ENCODE peak calls at places on chromosomes 16 and 17, in five cellular contexts. One of them, this sample, is unnamed.

GRCh38 chr16:82699711-82700495 is 73.1 kb downstream of the CDH13 start:
- DNase-seq in AG10803: peak
- DNase-seq in Calu3: no peak
- DNase-seq in type B pancreatic cell: no peak
- DNase-seq in GM23338: no peak
- DNase-seq in this sample: no peak

GRCh38 chr17:33209671-33210070 is 83.4 kb downstream of the ASIC2 start:
- DNase-seq in AG10803: no peak
- DNase-seq in Calu3: no peak
- DNase-seq in type B pancreatic cell: no peak
- DNase-seq in GM23338: no peak
- DNase-seq in this sample: no peak

GRCh38 chr17:19645608-19646250 is 2.8 kb upstream of the ALDH3A2 start:
- DNase-seq in AG10803: no peak
- DNase-seq in Calu3: no peak
- DNase-seq in type B pancreatic cell: no peak
- DNase-seq in GM23338: peak
- DNase-seq in this sample: peak

GRCh38 chr17:28506763-28507487 is 777 bp downstream of the FOXN1 start:
- DNase-seq in AG10803: no peak
- DNase-seq in Calu3: no peak
- DNase-seq in type B pancreatic cell: no peak
- DNase-seq in GM23338: no peak
- DNase-seq in this sample: no peak

GRCh38 chr17:78764871-78765270 is 17.2 kb downstream of the CYTH1 start:
- DNase-seq in AG10803: no peak
- DNase-seq in Calu3: no peak
- DNase-seq in type B pancreatic cell: no peak
- DNase-seq in GM23338: no peak
- DNase-seq in this sample: no peak

GRCh38 chr17:10021239-10021638 is 116.2 kb upstream of the RCVRN start:
- DNase-seq in AG10803: peak
- DNase-seq in Calu3: no peak
- DNase-seq in type B pancreatic cell: no peak
- DNase-seq in GM23338: no peak
- DNase-seq in this sample: peak

GRCh38 chr17:46982577-46982976 is 3.5 kb upstream of the RPRML start:
- DNase-seq in AG10803: no peak
- DNase-seq in Calu3: no peak
- DNase-seq in type B pancreatic cell: no peak
- DNase-seq in GM23338: no peak
- DNase-seq in this sample: no peak

GRCh38 chr17:35117984-35118383 is 1.7 kb downstream of the RAD51D start:
- DNase-seq in AG10803: peak
- DNase-seq in Calu3: no peak
- DNase-seq in type B pancreatic cell: no peak
- DNase-seq in GM23338: no peak
- DNase-seq in this sample: no peak

GRCh38 chr17:38693700-38694329 is 11.3 kb upstream of the MLLT6 start:
- DNase-seq in AG10803: peak
- DNase-seq in Calu3: no peak
- DNase-seq in type B pancreatic cell: no peak
- DNase-seq in GM23338: no peak
- DNase-seq in this sample: no peak

GRCh38 chr16:67398546-67399217 is 5.4 kb upstream of the TPPP3 start:
- DNase-seq in AG10803: no peak
- DNase-seq in Calu3: no peak
- DNase-seq in type B pancreatic cell: no peak
- DNase-seq in GM23338: no peak
- DNase-seq in this sample: no peak

GRCh38 chr17:50267074-50267841 is 7.0 kb upstream of the TMEM92 start:
- DNase-seq in AG10803: peak
- DNase-seq in Calu3: no peak
- DNase-seq in type B pancreatic cell: no peak
- DNase-seq in GM23338: no peak
- DNase-seq in this sample: no peak

GRCh38 chr17:15915996-15916395 is 28.9 kb upstream of the ADORA2B start:
- DNase-seq in AG10803: no peak
- DNase-seq in Calu3: no peak
- DNase-seq in type B pancreatic cell: no peak
- DNase-seq in GM23338: no peak
- DNase-seq in this sample: peak

GRCh38 chr17:17994271-17994670 is 21.6 kb downstream of the DRC3 start:
- DNase-seq in AG10803: no peak
- DNase-seq in Calu3: no peak
- DNase-seq in type B pancreatic cell: no peak
- DNase-seq in GM23338: peak
- DNase-seq in this sample: peak

GRCh38 chr16:88478889-88479794 is 26.1 kb downstream of the ZFPM1 start:
- DNase-seq in AG10803: no peak
- DNase-seq in Calu3: no peak
- DNase-seq in type B pancreatic cell: no peak
- DNase-seq in GM23338: no peak
- DNase-seq in this sample: no peak

GRCh38 chr16:79862601-79863000 is 262.1 kb upstream of the MAF start:
- DNase-seq in AG10803: no peak
- DNase-seq in Calu3: no peak
- DNase-seq in type B pancreatic cell: no peak
- DNase-seq in GM23338: no peak
- DNase-seq in this sample: no peak

GRCh38 chr17:64355536-64356303 is 34.9 kb downstream of the PECAM1 start:
- DNase-seq in AG10803: peak
- DNase-seq in Calu3: no peak
- DNase-seq in type B pancreatic cell: no peak
- DNase-seq in GM23338: no peak
- DNase-seq in this sample: no peak

GRCh38 chr16:83356986-83357385 is 450.8 kb upstream of the HSBP1 start:
- DNase-seq in AG10803: no peak
- DNase-seq in Calu3: no peak
- DNase-seq in type B pancreatic cell: no peak
- DNase-seq in GM23338: no peak
- DNase-seq in this sample: no peak

GRCh38 chr17:38879878-38880727 is 10.2 kb downstream of the LASP1 start:
- DNase-seq in AG10803: peak
- DNase-seq in Calu3: peak
- DNase-seq in type B pancreatic cell: no peak
- DNase-seq in GM23338: peak
- DNase-seq in this sample: peak

GRCh38 chr16:2854700-2855309 is 3.2 kb downstream of the PRSS22 start:
- DNase-seq in AG10803: no peak
- DNase-seq in Calu3: no peak
- DNase-seq in type B pancreatic cell: no peak
- DNase-seq in GM23338: peak
- DNase-seq in this sample: no peak

GRCh38 chr17:28384281-28385036 is 13.0 kb downstream of the SARM1 start:
- DNase-seq in AG10803: peak
- DNase-seq in Calu3: peak
- DNase-seq in type B pancreatic cell: no peak
- DNase-seq in GM23338: peak
- DNase-seq in this sample: peak

GRCh38 chr17:63492940-63493339 is 16.1 kb downstream of the ACE start:
- DNase-seq in AG10803: no peak
- DNase-seq in Calu3: no peak
- DNase-seq in type B pancreatic cell: no peak
- DNase-seq in GM23338: no peak
- DNase-seq in this sample: no peak

GRCh38 chr17:44209786-44210341 is 9.6 kb downstream of the UBTF start:
- DNase-seq in AG10803: no peak
- DNase-seq in Calu3: no peak
- DNase-seq in type B pancreatic cell: no peak
- DNase-seq in GM23338: no peak
- DNase-seq in this sample: no peak

GRCh38 chr17:75544250-75544649 is 18.8 kb downstream of the LLGL2 start:
- DNase-seq in AG10803: no peak
- DNase-seq in Calu3: no peak
- DNase-seq in type B pancreatic cell: no peak
- DNase-seq in GM23338: no peak
- DNase-seq in this sample: no peak

GRCh38 chr16:3074860-3075545 is 9.6 kb downstream of the IL32 start:
- DNase-seq in AG10803: no peak
- DNase-seq in Calu3: no peak
- DNase-seq in type B pancreatic cell: no peak
- DNase-seq in GM23338: no peak
- DNase-seq in this sample: no peak

GRCh38 chr16:89324056-89325010 is 106.8 kb downstream of the ZNF778 start:
- DNase-seq in AG10803: peak
- DNase-seq in Calu3: no peak
- DNase-seq in type B pancreatic cell: no peak
- DNase-seq in GM23338: no peak
- DNase-seq in this sample: no peak

GRCh38 chr16:14364112-14364385 is 266.0 kb downstream of the PARN start:
- DNase-seq in AG10803: no peak
- DNase-seq in Calu3: no peak
- DNase-seq in type B pancreatic cell: no peak
- DNase-seq in GM23338: no peak
- DNase-seq in this sample: no peak

GRCh38 chr16:4272114-4272954 is 489 bp downstream of the TFAP4 start:
- DNase-seq in AG10803: peak
- DNase-seq in Calu3: peak
- DNase-seq in type B pancreatic cell: no peak
- DNase-seq in GM23338: peak
- DNase-seq in this sample: peak

DNA sequence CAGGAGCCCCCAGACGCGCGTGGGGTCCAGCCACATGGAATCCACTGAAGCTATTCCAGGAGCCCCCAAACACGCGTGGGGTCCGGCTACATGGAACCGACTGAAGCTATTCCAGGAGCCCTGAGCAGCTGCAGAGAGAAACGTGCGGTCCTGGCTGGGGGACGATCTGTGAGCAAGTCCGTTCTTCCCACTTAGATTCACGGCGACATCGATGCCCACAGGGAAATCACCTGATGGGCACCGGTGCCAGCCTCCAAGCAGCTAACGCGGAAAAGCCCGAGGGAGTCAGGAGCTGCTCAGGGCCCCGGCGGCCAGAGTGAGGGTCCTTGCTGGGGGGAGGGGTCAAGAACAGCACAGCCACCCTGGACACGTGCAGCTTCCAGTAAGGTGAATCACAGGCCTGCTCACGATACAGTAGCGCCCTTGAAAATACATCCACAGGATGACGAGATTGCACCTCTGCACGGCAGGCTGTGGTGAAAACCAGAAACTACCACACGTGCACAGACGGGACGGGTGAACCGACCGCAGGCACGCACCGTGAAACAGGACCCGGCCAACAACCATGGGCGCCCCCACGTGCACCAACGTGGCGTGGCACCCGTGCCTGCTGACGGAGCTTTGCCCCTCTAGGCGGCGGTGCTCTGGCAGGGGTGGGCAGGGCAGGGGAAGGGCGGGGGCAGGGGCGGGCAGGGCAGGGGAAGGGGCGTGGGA is 77.7 kb upstream of the GNG13 start:
- DNase-seq in AG10803: peak
- DNase-seq in Calu3: no peak
- DNase-seq in type B pancreatic cell: no peak
- DNase-seq in GM23338: peak
- DNase-seq in this sample: peak
- TF ChIP-seq CTCF in AG10803: no peak
- TF ChIP-seq CTCF in Calu3: no peak
- TF ChIP-seq CTCF in type B pancreatic cell: peak
- TF ChIP-seq CTCF in GM23338: peak
- TF ChIP-seq CTCF in this sample: peak

DNA sequence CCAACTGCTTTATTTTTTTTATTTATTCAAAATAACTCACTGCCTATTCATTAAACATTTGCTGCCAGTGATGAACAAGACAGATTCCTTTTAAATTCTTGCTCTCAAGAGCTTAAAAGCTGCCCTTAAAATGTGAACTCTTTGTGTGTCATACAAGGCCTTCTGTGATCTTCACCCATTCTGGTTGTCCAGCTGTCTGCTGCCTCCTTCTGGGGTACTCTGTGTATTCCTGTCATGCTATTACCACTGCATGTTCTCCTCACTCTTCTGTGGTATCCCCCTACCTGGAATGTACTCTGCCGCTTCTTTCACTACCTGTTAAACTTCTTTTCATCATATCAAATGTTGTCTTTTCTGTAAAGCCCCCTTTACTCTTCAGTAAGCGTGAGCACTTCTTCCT is 165.8 kb downstream of the CHD9 start:
- DNase-seq in AG10803: peak
- DNase-seq in Calu3: no peak
- DNase-seq in type B pancreatic cell: no peak
- DNase-seq in GM23338: peak
- DNase-seq in this sample: no peak
- TF ChIP-seq CTCF in AG10803: peak
- TF ChIP-seq CTCF in Calu3: no peak
- TF ChIP-seq CTCF in type B pancreatic cell: peak
- TF ChIP-seq CTCF in GM23338: peak
- TF ChIP-seq CTCF in this sample: no peak

DNA sequence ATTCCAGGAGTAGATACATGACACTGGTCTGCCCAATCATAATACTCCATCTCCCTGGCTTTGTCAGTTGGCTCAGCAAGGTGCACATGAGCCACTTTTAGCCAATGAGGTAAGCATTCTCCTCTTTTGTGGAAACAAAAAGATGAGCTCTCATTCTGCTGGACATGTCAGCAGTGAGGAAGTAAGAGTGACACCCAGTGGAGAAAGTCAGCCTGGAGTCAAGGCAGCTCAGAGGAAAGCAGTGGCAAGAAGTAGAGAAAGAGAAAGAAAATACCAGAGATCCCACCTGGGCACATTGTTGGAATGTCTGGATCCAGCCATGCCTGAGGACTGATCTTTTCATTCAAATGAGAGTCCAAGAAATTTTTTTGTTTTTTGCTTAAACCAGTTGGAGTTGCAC is 496.9 kb upstream of the C16orf82 start:
- DNase-seq in AG10803: no peak
- DNase-seq in Calu3: no peak
- DNase-seq in type B pancreatic cell: no peak
- DNase-seq in GM23338: peak
- DNase-seq in this sample: peak
- TF ChIP-seq CTCF in AG10803: no peak
- TF ChIP-seq CTCF in Calu3: no peak
- TF ChIP-seq CTCF in type B pancreatic cell: peak
- TF ChIP-seq CTCF in GM23338: peak
- TF ChIP-seq CTCF in this sample: peak

DNA sequence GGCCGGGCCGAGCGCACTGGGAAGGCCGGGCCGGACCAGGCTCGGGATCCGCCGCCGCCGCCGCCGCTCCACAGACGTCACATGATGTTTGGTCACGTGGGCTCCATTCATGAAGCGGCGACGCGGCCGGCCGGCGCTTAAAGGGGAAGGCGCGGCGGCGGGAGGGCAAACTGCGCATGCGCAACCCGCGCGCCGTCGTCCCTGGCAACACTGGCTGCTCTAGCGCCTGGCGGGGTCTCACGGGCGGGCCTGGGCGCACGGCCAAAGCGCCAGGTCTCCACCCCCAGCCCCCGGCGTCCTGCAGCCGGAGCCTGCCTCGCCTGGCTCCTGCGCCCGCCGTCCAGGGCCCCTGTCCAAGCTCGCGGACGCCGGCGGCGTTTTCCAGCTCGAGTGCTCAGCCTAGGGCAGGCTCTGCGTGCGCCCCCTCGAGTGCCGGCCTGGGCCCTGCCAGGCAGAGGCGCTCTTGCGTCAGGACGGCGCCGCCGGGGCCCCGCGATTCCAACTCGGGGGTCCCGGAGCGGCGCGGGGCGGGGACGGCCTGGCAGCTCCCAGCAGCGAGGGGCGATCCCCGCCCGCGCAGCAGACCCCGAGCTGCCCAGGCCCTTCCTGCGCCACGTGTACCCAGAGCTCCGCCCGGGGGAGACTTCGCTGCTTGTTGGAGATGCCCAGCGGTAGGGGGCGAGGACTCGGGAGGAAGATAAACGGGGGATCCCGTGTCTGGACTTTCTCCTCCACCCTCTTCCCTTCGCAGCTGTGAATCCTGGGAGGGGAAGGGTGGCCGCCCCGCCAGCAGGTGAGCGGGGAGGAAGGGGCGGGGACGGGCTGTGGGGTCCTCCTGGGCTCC is at the start of gene MAFG:
- DNase-seq in AG10803: peak
- DNase-seq in Calu3: peak
- DNase-seq in type B pancreatic cell: peak
- DNase-seq in GM23338: peak
- DNase-seq in this sample: peak
- TF ChIP-seq CTCF in AG10803: peak
- TF ChIP-seq CTCF in Calu3: no peak
- TF ChIP-seq CTCF in type B pancreatic cell: peak
- TF ChIP-seq CTCF in GM23338: peak
- TF ChIP-seq CTCF in this sample: peak